ENCODE peak calls at places on chromosomes 11 and 22, in nine cellular contexts. A, Z, L, W, N, I, R, D and X are unnamed samples.

GRCh38 chr11:3127706-3128355 is 37.3 kb downstream of the OSBPL5 start:
- DNase-seq in W (no peak), R (peak; percentile 41), L (no peak), D (no peak), Z (no peak), A (no peak), I (no peak), N (no peak), X (no peak)

GRCh38 chr22:31537019-31537535 is 40.7 kb downstream of the SFI1 start:
- DNase-seq in R (no peak), Z (no peak), N (peak; percentile 49), A (no peak), L (no peak), W (no peak), D (no peak), I (no peak), X (no peak)

GRCh38 chr11:35013514-35014191 is 97.2 kb downstream of the PDHX start:
- DNase-seq in I (no peak), N (peak; percentile 48), R (no peak), A (no peak), W (no peak), D (no peak), Z (no peak), L (no peak), X (no peak)

GRCh38 chr11:108223449-108224149 is 732 bp downstream of the ATM start:
- DNase-seq in I (no peak), A (no peak), N (peak; percentile 35), L (no peak), R (no peak), Z (no peak), D (no peak), W (no peak), X (no peak)

GRCh38 chr11:93193721-93194120 is 4.1 kb downstream of the SLC36A4 start:
- DNase-seq in R (no peak), Z (no peak), D (no peak), L (no peak), I (no peak), N (no peak), W (no peak), A (no peak), X (no peak)

GRCh38 chr11:64164392-64165312 is 1.3 kb downstream of the MACROD1 start:
- DNase-seq in W (no peak), D (no peak), A (no peak), Z (no peak), R (no peak), N (no peak), I (no peak), L (no peak), X (no peak)

GRCh38 chr11:122104381-122104780 is 11.6 kb downstream of the BLID start:
- DNase-seq in L (no peak), R (no peak), A (no peak), N (no peak), I (no peak), D (no peak), W (no peak), Z (no peak), X (no peak)

GRCh38 chr11:7636350-7636749 is 37.0 kb downstream of the CYB5R2 start:
- DNase-seq in L (no peak), A (no peak), R (no peak), W (no peak), N (no peak), Z (no peak), D (no peak), I (no peak), X (no peak)

GRCh38 chr11:90250970-90251369 is 28.1 kb upstream of the CHORDC1 start:
- DNase-seq in Z (no peak), W (no peak), A (no peak), R (no peak), D (peak; percentile 34), I (no peak), L (no peak), N (peak; percentile 20), X (no peak)

GRCh38 chr11:30239025-30239424 is 8.2 kb downstream of the FSHB start:
- DNase-seq in I (no peak), R (no peak), L (no peak), A (peak; percentile 57), Z (no peak), D (no peak), N (no peak), W (no peak), X (no peak)

GRCh38 chr11:131749100-131749499 is 378.7 kb downstream of the NTM start:
- DNase-seq in N (no peak), L (no peak), Z (no peak), D (no peak), I (no peak), R (no peak), W (peak; percentile 32), A (no peak), X (no peak)

GRCh38 chr11:23875407-23875950 is 621.4 kb upstream of the LUZP2 start:
- DNase-seq in W (no peak), I (no peak), N (no peak), D (no peak), A (no peak), R (no peak), L (no peak), Z (no peak), X (no peak)

GRCh38 chr11:2096919-2097301 is 42.3 kb downstream of the IGF2 start:
- DNase-seq in N (no peak), Z (no peak), R (peak; percentile 49), I (no peak), L (no peak), A (no peak), D (no peak), W (no peak), X (no peak)

GRCh38 chr22:47600791-47601400 is 838.4 kb downstream of the TBC1D22A start:
- DNase-seq in W (no peak), D (no peak), A (no peak), I (no peak), R (no peak), L (no peak), N (no peak), Z (no peak), X (no peak)

GRCh38 chr11:30174265-30175022 is 56.4 kb upstream of the FSHB start:
- DNase-seq in L (no peak), R (no peak), Z (no peak), I (no peak), A (no peak), D (no peak), N (no peak), W (no peak), X (no peak)

GRCh38 chr11:74443071-74443864 is 24.1 kb downstream of the KCNE3 start:
- DNase-seq in W (no peak), D (no peak), N (no peak), I (no peak), L (no peak), A (peak; percentile 93), Z (no peak), R (no peak), X (peak; percentile 95)

GRCh38 chr11:75338516-75339218 is 12.8 kb downstream of the ARRB1 start:
- DNase-seq in Z (no peak), A (no peak), L (no peak), D (no peak), W (no peak), N (peak; percentile 47), I (no peak), R (no peak), X (no peak)

GRCh38 chr11:107799245-107799859 is 59.2 kb downstream of the SLC35F2 start:
- DNase-seq in L (no peak), A (peak; percentile 38), Z (peak; percentile 31), N (peak; percentile 70), I (peak; percentile 35), W (peak; percentile 42), D (peak; percentile 4), R (peak; percentile 75), X (peak; percentile 43)

GRCh38 chr11:116225236-116225635 is 547.6 kb downstream of the BUD13 start:
- DNase-seq in I (no peak), N (no peak), A (no peak), R (no peak), Z (no peak), D (no peak), W (no peak), L (no peak), X (no peak)